ENCODE peak calls at places on chromosomes 6 and 20, in seven cellular contexts. One of them, this sample, is unnamed.

GRCh38 chr6:147486683-147487082 is 21.8 kb upstream of the SAMD5 start:
- DNase-seq in skeletal muscle cell: no peak
- DNase-seq in GDM1: no peak
- DNase-seq in stromal cell of bone marrow: no peak
- DNase-seq in testis: no peak
- DNase-seq in right cardiac atrium: no peak
- DNase-seq in AG20443: no peak
- DNase-seq in this sample: no peak

GRCh38 chr6:121826156-121826810 is 390.8 kb downstream of the GJA1 start:
- DNase-seq in skeletal muscle cell: peak; percentile 85
- DNase-seq in GDM1: no peak
- DNase-seq in stromal cell of bone marrow: peak; percentile 85
- DNase-seq in testis: no peak
- DNase-seq in right cardiac atrium: no peak
- DNase-seq in AG20443: peak; percentile 61
- DNase-seq in this sample: no peak

GRCh38 chr20:7841291-7841966 is 98.8 kb downstream of the HAO1 start:
- DNase-seq in skeletal muscle cell: peak; percentile 52
- DNase-seq in GDM1: no peak
- DNase-seq in stromal cell of bone marrow: no peak
- DNase-seq in testis: no peak
- DNase-seq in right cardiac atrium: peak; percentile 29
- DNase-seq in AG20443: peak; percentile 22
- DNase-seq in this sample: no peak

GRCh38 chr6:36124881-36125280 is 5.4 kb upstream of the MAPK13 start:
- DNase-seq in skeletal muscle cell: no peak
- DNase-seq in GDM1: no peak
- DNase-seq in stromal cell of bone marrow: no peak
- DNase-seq in testis: no peak
- DNase-seq in right cardiac atrium: no peak
- DNase-seq in AG20443: no peak
- DNase-seq in this sample: no peak

GRCh38 chr6:17871169-17871479 is 116.3 kb downstream of the KIF13A start:
- DNase-seq in skeletal muscle cell: no peak
- DNase-seq in GDM1: no peak
- DNase-seq in stromal cell of bone marrow: no peak
- DNase-seq in testis: no peak
- DNase-seq in right cardiac atrium: no peak
- DNase-seq in AG20443: no peak
- DNase-seq in this sample: no peak

GRCh38 chr6:11428895-11429294 is 108.7 kb upstream of the TMEM170B start:
- DNase-seq in skeletal muscle cell: peak; percentile 95
- DNase-seq in GDM1: no peak
- DNase-seq in stromal cell of bone marrow: peak; percentile 27
- DNase-seq in testis: no peak
- DNase-seq in right cardiac atrium: no peak
- DNase-seq in AG20443: peak; percentile 57
- DNase-seq in this sample: no peak

GRCh38 chr20:47568019-47568418 is 66.3 kb downstream of the NCOA3 start:
- DNase-seq in skeletal muscle cell: no peak
- DNase-seq in GDM1: no peak
- DNase-seq in stromal cell of bone marrow: peak; percentile 64
- DNase-seq in testis: no peak
- DNase-seq in right cardiac atrium: no peak
- DNase-seq in AG20443: peak; percentile 71
- DNase-seq in this sample: peak; percentile 62

GRCh38 chr20:39038495-39038894 is 76.4 kb downstream of the DHX35 start:
- DNase-seq in skeletal muscle cell: no peak
- DNase-seq in GDM1: no peak
- DNase-seq in stromal cell of bone marrow: no peak
- DNase-seq in testis: no peak
- DNase-seq in right cardiac atrium: no peak
- DNase-seq in AG20443: no peak
- DNase-seq in this sample: no peak

GRCh38 chr20:51966296-51966971 is 164.1 kb upstream of the SALL4 start:
- DNase-seq in skeletal muscle cell: no peak
- DNase-seq in GDM1: no peak
- DNase-seq in stromal cell of bone marrow: peak; percentile 59
- DNase-seq in testis: peak; percentile 86
- DNase-seq in right cardiac atrium: peak; percentile 25
- DNase-seq in AG20443: peak; percentile 82
- DNase-seq in this sample: peak; percentile 22

GRCh38 chr6:117613920-117614535 is 11.7 kb upstream of the GOPC start:
- DNase-seq in skeletal muscle cell: no peak
- DNase-seq in GDM1: no peak
- DNase-seq in stromal cell of bone marrow: no peak
- DNase-seq in testis: no peak
- DNase-seq in right cardiac atrium: no peak
- DNase-seq in AG20443: peak; percentile 33
- DNase-seq in this sample: no peak

GRCh38 chr20:57847104-57847503 is 137.3 kb upstream of the PMEPA1 start:
- DNase-seq in skeletal muscle cell: no peak
- DNase-seq in GDM1: no peak
- DNase-seq in stromal cell of bone marrow: no peak
- DNase-seq in testis: no peak
- DNase-seq in right cardiac atrium: no peak
- DNase-seq in AG20443: no peak
- DNase-seq in this sample: no peak

GRCh38 chr20:35901678-35902544 is 52.4 kb downstream of the SCAND1 start:
- DNase-seq in skeletal muscle cell: peak; percentile 76
- DNase-seq in GDM1: no peak
- DNase-seq in stromal cell of bone marrow: peak; percentile 89
- DNase-seq in testis: no peak
- DNase-seq in right cardiac atrium: no peak
- DNase-seq in AG20443: peak; percentile 90
- DNase-seq in this sample: peak; percentile 70

This sample was measured in AG09319.